ENCODE peak calls at places on chromosomes 13 and 19, in four cellular contexts. One of them, this sample, is unnamed. For H3K4me1, the result is how much of the 10 kb centered on the place peaks cover.

GRCh38 chr13:20570540-20570939 is 3.6 kb downstream of the IFT88 start:
- DNase-seq in tibial nerve: no peak
- DNase-seq in vagina: no peak
- DNase-seq in IMR-90: peak
- DNase-seq in this sample: no peak

GRCh38 chr19:39409886-39410619 is 2.4 kb upstream of the PLEKHG2 start:
- DNase-seq in tibial nerve: peak
- DNase-seq in vagina: no peak
- DNase-seq in IMR-90: no peak
- DNase-seq in this sample: no peak

GRCh38 chr19:56839665-56840451 is 668 bp downstream of the PEG3 start:
- DNase-seq in IMR-90: no peak
- DNase-seq in vagina: no peak
- DNase-seq in tibial nerve: peak
- DNase-seq in this sample: peak

GRCh38 chr13:40232321-40232720 is 434.1 kb downstream of the FOXO1 start:
- DNase-seq in vagina: no peak
- DNase-seq in IMR-90: no peak
- DNase-seq in tibial nerve: no peak
- DNase-seq in this sample: no peak

GRCh38 chr13:27524981-27525975 is 74.9 kb upstream of the MTIF3 start:
- DNase-seq in tibial nerve: no peak
- DNase-seq in vagina: no peak
- DNase-seq in IMR-90: no peak
- DNase-seq in this sample: peak

GRCh38 chr13:31909889-31910551 is 121.6 kb upstream of the FRY start:
- DNase-seq in tibial nerve: no peak
- DNase-seq in vagina: no peak
- DNase-seq in IMR-90: peak
- DNase-seq in this sample: no peak

GRCh38 chr13:63344711-63345110 is 1929.1 kb upstream of the PCDH20 start:
- DNase-seq in vagina: no peak
- DNase-seq in tibial nerve: no peak
- DNase-seq in IMR-90: no peak
- DNase-seq in this sample: no peak

GRCh38 chr13:83876546-83876945 is 5.7 kb downstream of the SLITRK1 start:
- DNase-seq in vagina: no peak
- DNase-seq in tibial nerve: no peak
- DNase-seq in IMR-90: no peak
- DNase-seq in this sample: no peak

GRCh38 chr19:55115446-55116065 is 1.9 kb downstream of the PPP1R12C start:
- DNase-seq in vagina: no peak
- DNase-seq in IMR-90: peak
- DNase-seq in tibial nerve: no peak
- DNase-seq in this sample: no peak

GRCh38 chr19:49492573-49493411 is 3.4 kb upstream of the RPS11 start:
- DNase-seq in tibial nerve: no peak
- DNase-seq in IMR-90: peak
- DNase-seq in vagina: no peak
- DNase-seq in this sample: no peak

GRCh38 chr13:28719227-28719562 is 425 bp upstream of the SLC46A3 start:
- DNase-seq in IMR-90: no peak
- DNase-seq in vagina: no peak
- DNase-seq in tibial nerve: no peak
- DNase-seq in this sample: no peak

GRCh38 chr13:28718186-28718537 is 608 bp downstream of the SLC46A3 start:
- DNase-seq in tibial nerve: no peak
- DNase-seq in vagina: no peak
- DNase-seq in IMR-90: peak
- DNase-seq in this sample: no peak

GRCh38 chr13:28719656-28720055 is 886 bp upstream of the SLC46A3 start:
- DNase-seq in IMR-90: peak
- DNase-seq in tibial nerve: no peak
- DNase-seq in vagina: no peak
- DNase-seq in this sample: no peak

GRCh38 chr13:28717170-28717569 is 1.6 kb downstream of the SLC46A3 start:
- DNase-seq in vagina: no peak
- DNase-seq in IMR-90: no peak
- DNase-seq in tibial nerve: no peak
- DNase-seq in this sample: no peak

DNA sequence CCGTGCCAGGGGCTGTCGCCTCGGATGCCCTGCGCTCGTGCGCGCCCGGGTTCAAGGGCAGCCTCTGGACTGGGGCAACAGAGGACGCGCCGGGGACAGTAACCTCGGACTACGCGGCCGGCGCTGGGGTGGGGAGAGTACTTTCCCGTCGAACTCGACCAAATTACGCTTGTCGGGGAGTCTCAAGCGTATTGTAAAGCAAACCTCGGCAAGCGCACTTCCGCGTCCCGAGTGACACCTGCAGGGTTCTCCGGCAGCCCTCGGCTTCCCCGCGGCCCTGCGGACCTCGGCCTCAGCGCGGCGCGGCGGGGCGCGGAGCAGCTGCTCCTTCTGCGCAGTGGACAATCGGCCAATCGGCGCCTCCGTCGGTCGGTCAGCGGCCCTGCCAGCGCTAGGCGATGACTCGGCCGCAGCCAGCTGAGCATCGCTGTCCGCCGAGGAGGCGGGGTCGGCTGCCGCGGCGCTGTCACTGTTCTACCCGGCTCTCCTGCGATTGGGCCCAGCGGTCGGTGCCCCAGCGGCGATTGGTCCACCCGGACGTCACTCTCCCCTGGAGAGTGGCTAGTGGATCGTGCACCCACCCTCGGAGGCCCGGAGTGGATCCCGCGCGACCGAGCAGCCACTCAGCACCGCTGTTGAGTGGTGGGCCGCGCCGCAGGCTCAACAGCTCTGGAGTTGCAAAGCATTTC is at the start of gene SLC46A3:
- DNase-seq in vagina: no peak
- DNase-seq in tibial nerve: peak
- DNase-seq in IMR-90: peak
- DNase-seq in this sample: peak
- H3K4me1 ChIP-seq in vagina: under half
- H3K4me1 ChIP-seq in tibial nerve: under half
- H3K4me1 ChIP-seq in IMR-90: under half
- H3K4me1 ChIP-seq in this sample: under half

DNA sequence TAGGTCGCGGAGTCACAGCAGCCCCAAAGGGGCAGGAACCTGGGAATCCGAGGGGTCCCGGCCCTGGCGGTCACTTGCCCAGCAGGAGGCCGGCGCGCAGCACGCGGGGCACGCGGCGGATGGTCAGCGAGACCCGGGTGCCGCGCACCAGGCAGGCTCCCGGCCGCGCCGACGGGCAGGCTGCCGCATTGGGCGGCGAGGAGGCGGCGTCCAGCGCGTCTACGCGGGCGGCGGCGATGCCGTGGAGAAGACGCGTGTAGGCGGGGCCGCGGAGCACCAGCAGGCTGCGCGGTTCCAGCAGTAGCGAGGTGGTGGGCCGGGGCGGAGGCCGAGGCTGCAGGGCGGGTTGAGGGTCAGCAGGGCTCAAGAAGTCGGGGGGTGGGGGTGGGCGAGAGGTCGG is 607 bp upstream of the SYNE4 start:
- DNase-seq in tibial nerve: peak
- DNase-seq in vagina: no peak
- DNase-seq in IMR-90: peak
- DNase-seq in this sample: no peak
- TF ChIP-seq POLR2A in tibial nerve: peak
- TF ChIP-seq POLR2A in vagina: no peak
- TF ChIP-seq POLR2A in IMR-90: no peak
- TF ChIP-seq POLR2A in this sample: no peak

GRCh38 chr19:3671680-3672574 is 28.3 kb downstream of the PIP5K1C start:
- DNase-seq in vagina: no peak
- DNase-seq in tibial nerve: no peak
- DNase-seq in IMR-90: peak
- DNase-seq in this sample: no peak

GRCh38 chr19:3673506-3674439 is 26.5 kb downstream of the PIP5K1C start:
- DNase-seq in vagina: no peak
- DNase-seq in IMR-90: no peak
- DNase-seq in tibial nerve: no peak
- DNase-seq in this sample: no peak

GRCh38 chr19:3670796-3671679 is 29.2 kb downstream of the PIP5K1C start:
- DNase-seq in vagina: no peak
- DNase-seq in IMR-90: peak
- DNase-seq in tibial nerve: peak
- DNase-seq in this sample: peak

GRCh38 chr19:3672993-3673392 is 27.3 kb downstream of the PIP5K1C start:
- DNase-seq in vagina: no peak
- DNase-seq in IMR-90: no peak
- DNase-seq in tibial nerve: no peak
- DNase-seq in this sample: no peak

GRCh38 chr19:3672575-3672948 is 27.7 kb downstream of the PIP5K1C start:
- DNase-seq in IMR-90: no peak
- DNase-seq in tibial nerve: no peak
- DNase-seq in vagina: no peak
- DNase-seq in this sample: no peak
- H3K4me1 ChIP-seq in IMR-90: under half
- H3K4me1 ChIP-seq in tibial nerve: under half
- H3K4me1 ChIP-seq in vagina: under half
- H3K4me1 ChIP-seq in this sample: half or more

DNA sequence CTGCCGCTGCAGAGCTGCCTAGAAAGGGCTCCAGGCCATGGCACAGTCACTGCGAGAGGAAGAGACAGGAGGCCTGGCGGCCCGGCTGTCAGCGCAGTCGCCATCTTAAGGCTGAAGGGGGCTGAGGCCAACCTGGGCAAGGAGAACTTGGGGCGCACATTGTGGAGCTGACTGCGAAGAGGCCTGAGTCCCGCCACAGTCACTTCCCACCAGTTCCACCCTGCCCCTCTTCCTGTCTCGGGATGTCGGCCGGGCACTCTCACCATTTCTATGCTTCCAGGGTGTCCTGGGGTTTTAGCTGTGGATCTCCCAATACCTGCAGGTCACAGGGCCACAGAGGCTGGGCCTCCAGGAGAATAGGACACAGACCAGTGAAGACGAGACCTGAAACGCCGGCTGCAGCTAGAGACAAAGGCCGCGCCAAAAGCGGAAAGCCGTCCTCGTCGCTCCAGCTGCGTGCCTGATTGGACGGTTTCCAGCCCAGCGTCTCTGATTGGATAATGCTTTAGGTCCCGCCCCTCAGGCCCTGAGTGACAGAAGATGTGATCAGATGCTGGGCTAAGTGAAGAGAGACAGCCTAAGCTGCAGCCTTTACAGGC is 71.1 kb downstream of the ZNF486 start:
- DNase-seq in tibial nerve: peak
- DNase-seq in vagina: no peak
- DNase-seq in IMR-90: peak
- DNase-seq in this sample: peak
- TF ChIP-seq POLR2A in tibial nerve: no peak
- TF ChIP-seq POLR2A in vagina: no peak
- TF ChIP-seq POLR2A in IMR-90: no peak
- TF ChIP-seq POLR2A in this sample: no peak

DNA sequence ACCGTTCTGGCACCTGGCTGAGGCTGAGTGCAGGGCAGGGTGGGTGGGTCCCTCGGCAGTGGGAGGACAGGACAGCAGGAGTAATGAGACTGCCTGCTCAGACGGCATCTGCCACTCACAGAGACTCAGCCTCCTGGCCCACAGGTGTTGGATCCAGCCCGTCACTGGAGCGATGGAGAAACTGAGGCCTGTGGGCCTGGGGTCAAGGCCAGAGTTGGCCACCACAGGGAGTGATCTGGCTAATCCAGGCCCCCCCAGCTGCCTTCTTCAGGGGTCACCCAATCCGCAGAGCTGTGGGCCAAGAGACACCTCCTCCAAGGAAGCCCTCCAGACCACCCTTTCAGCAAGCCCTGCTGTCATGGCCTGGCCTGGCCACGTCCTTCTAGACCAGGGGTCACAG is 103.7 kb upstream of the VSTM2B start:
- DNase-seq in vagina: no peak
- DNase-seq in tibial nerve: no peak
- DNase-seq in IMR-90: no peak
- DNase-seq in this sample: no peak
- H3K4me1 ChIP-seq in vagina: under half
- H3K4me1 ChIP-seq in tibial nerve: under half
- H3K4me1 ChIP-seq in IMR-90: under half
- H3K4me1 ChIP-seq in this sample: under half

GRCh38 chr19:40751065-40751923 is at the start of gene SNRPA:
- DNase-seq in IMR-90: peak
- DNase-seq in vagina: peak
- DNase-seq in tibial nerve: peak
- DNase-seq in this sample: peak
- TF ChIP-seq POLR2A in IMR-90: peak
- TF ChIP-seq POLR2A in vagina: peak
- TF ChIP-seq POLR2A in tibial nerve: peak
- TF ChIP-seq POLR2A in this sample: peak

GRCh38 chr13:35857769-35858168 is 273.4 kb downstream of the DCLK1 start:
- DNase-seq in tibial nerve: no peak
- DNase-seq in vagina: no peak
- DNase-seq in IMR-90: peak
- DNase-seq in this sample: peak
- H3K4me1 ChIP-seq in tibial nerve: under half
- H3K4me1 ChIP-seq in vagina: under half
- H3K4me1 ChIP-seq in IMR-90: under half
- H3K4me1 ChIP-seq in this sample: half or more

GRCh38 chr13:114065141-114065925 is 67.1 kb downstream of the RASA3 start:
- DNase-seq in vagina: no peak
- DNase-seq in tibial nerve: peak
- DNase-seq in IMR-90: peak
- DNase-seq in this sample: peak
- TF ChIP-seq POLR2A in vagina: no peak
- TF ChIP-seq POLR2A in tibial nerve: peak
- TF ChIP-seq POLR2A in IMR-90: peak
- TF ChIP-seq POLR2A in this sample: no peak

GRCh38 chr19:1239796-1240737 is 1.5 kb upstream of the ATP5F1D start:
- DNase-seq in IMR-90: peak
- DNase-seq in tibial nerve: peak
- DNase-seq in vagina: no peak
- DNase-seq in this sample: no peak

GRCh38 chr19:1237754-1238372 is at the start of gene CBARP:
- DNase-seq in IMR-90: no peak
- DNase-seq in tibial nerve: no peak
- DNase-seq in vagina: no peak
- DNase-seq in this sample: no peak

GRCh38 chr19:1238373-1239303 is 833 bp upstream of the CBARP start:
- DNase-seq in IMR-90: no peak
- DNase-seq in tibial nerve: no peak
- DNase-seq in vagina: no peak
- DNase-seq in this sample: no peak

GRCh38 chr19:1240925-1241324 is 626 bp upstream of the ATP5F1D start:
- DNase-seq in IMR-90: no peak
- DNase-seq in vagina: no peak
- DNase-seq in tibial nerve: no peak
- DNase-seq in this sample: no peak

GRCh38 chr19:1239420-1239795 is 1.6 kb upstream of the CBARP start:
- DNase-seq in IMR-90: no peak
- DNase-seq in vagina: no peak
- DNase-seq in tibial nerve: no peak
- DNase-seq in this sample: no peak
- H3K4me1 ChIP-seq in IMR-90: under half
- H3K4me1 ChIP-seq in vagina: half or more
- H3K4me1 ChIP-seq in tibial nerve: half or more
- H3K4me1 ChIP-seq in this sample: half or more

This sample was measured in esophagus muscularis mucosa.